ENCODE peak calls at places on chromosome 2, in ten cellular contexts. One of them, this sample, is unnamed.

GRCh38 chr2:238092486-238093035 is 7.6 kb upstream of the ESPNL start:
- DNase-seq in Calu3: no peak
- DNase-seq in CD8-positive, alpha-beta T cell: peak
- DNase-seq in effector CD4-positive, alpha-beta T cell: no peak
- DNase-seq in M059J: no peak
- DNase-seq in lower leg skin: no peak
- DNase-seq in hypothalamus: no peak
- DNase-seq in activated CD4-positive, alpha-beta T cell treated with anti-CD3 and anti-CD28 coated beads, Interleukin-2, amount 50 U/mL, for 48 hours: peak
- DNase-seq in psoas muscle: no peak
- DNase-seq in GM03348: no peak
- DNase-seq in this sample: no peak

GRCh38 chr2:200713704-200714064 is 98.0 kb upstream of the BZW1 start:
- DNase-seq in Calu3: no peak
- DNase-seq in CD8-positive, alpha-beta T cell: no peak
- DNase-seq in effector CD4-positive, alpha-beta T cell: no peak
- DNase-seq in M059J: peak
- DNase-seq in lower leg skin: no peak
- DNase-seq in hypothalamus: no peak
- DNase-seq in activated CD4-positive, alpha-beta T cell treated with anti-CD3 and anti-CD28 coated beads, Interleukin-2, amount 50 U/mL, for 48 hours: peak
- DNase-seq in psoas muscle: no peak
- DNase-seq in GM03348: no peak
- DNase-seq in this sample: no peak

GRCh38 chr2:18311413-18311812 is 249.0 kb downstream of the RDH14 start:
- DNase-seq in Calu3: no peak
- DNase-seq in CD8-positive, alpha-beta T cell: no peak
- DNase-seq in effector CD4-positive, alpha-beta T cell: no peak
- DNase-seq in M059J: peak
- DNase-seq in lower leg skin: no peak
- DNase-seq in hypothalamus: no peak
- DNase-seq in activated CD4-positive, alpha-beta T cell treated with anti-CD3 and anti-CD28 coated beads, Interleukin-2, amount 50 U/mL, for 48 hours: no peak
- DNase-seq in psoas muscle: no peak
- DNase-seq in GM03348: peak
- DNase-seq in this sample: no peak

GRCh38 chr2:207317358-207317984 is 151.7 kb upstream of the KLF7 start:
- DNase-seq in Calu3: no peak
- DNase-seq in CD8-positive, alpha-beta T cell: no peak
- DNase-seq in effector CD4-positive, alpha-beta T cell: no peak
- DNase-seq in M059J: peak
- DNase-seq in lower leg skin: no peak
- DNase-seq in hypothalamus: no peak
- DNase-seq in activated CD4-positive, alpha-beta T cell treated with anti-CD3 and anti-CD28 coated beads, Interleukin-2, amount 50 U/mL, for 48 hours: no peak
- DNase-seq in psoas muscle: no peak
- DNase-seq in GM03348: no peak
- DNase-seq in this sample: no peak

GRCh38 chr2:106572541-106573148 is 85.5 kb downstream of the CD8B2 start:
- DNase-seq in Calu3: peak
- DNase-seq in CD8-positive, alpha-beta T cell: no peak
- DNase-seq in effector CD4-positive, alpha-beta T cell: no peak
- DNase-seq in M059J: peak
- DNase-seq in lower leg skin: no peak
- DNase-seq in hypothalamus: no peak
- DNase-seq in activated CD4-positive, alpha-beta T cell treated with anti-CD3 and anti-CD28 coated beads, Interleukin-2, amount 50 U/mL, for 48 hours: peak
- DNase-seq in psoas muscle: no peak
- DNase-seq in GM03348: no peak
- DNase-seq in this sample: no peak

GRCh38 chr2:207676827-207677354 is 34.5 kb upstream of the CCNYL1 start:
- DNase-seq in Calu3: no peak
- DNase-seq in CD8-positive, alpha-beta T cell: no peak
- DNase-seq in effector CD4-positive, alpha-beta T cell: no peak
- DNase-seq in M059J: peak
- DNase-seq in lower leg skin: no peak
- DNase-seq in hypothalamus: no peak
- DNase-seq in activated CD4-positive, alpha-beta T cell treated with anti-CD3 and anti-CD28 coated beads, Interleukin-2, amount 50 U/mL, for 48 hours: no peak
- DNase-seq in psoas muscle: no peak
- DNase-seq in GM03348: peak
- DNase-seq in this sample: peak

GRCh38 chr2:228613133-228613532 is 431.6 kb upstream of the SPHKAP start:
- DNase-seq in Calu3: no peak
- DNase-seq in CD8-positive, alpha-beta T cell: no peak
- DNase-seq in effector CD4-positive, alpha-beta T cell: no peak
- DNase-seq in M059J: peak
- DNase-seq in lower leg skin: no peak
- DNase-seq in hypothalamus: no peak
- DNase-seq in activated CD4-positive, alpha-beta T cell treated with anti-CD3 and anti-CD28 coated beads, Interleukin-2, amount 50 U/mL, for 48 hours: no peak
- DNase-seq in psoas muscle: no peak
- DNase-seq in GM03348: peak
- DNase-seq in this sample: no peak

GRCh38 chr2:206563374-206563773 is 78.9 kb upstream of the FAM237A start:
- DNase-seq in Calu3: no peak
- DNase-seq in CD8-positive, alpha-beta T cell: no peak
- DNase-seq in effector CD4-positive, alpha-beta T cell: no peak
- DNase-seq in M059J: no peak
- DNase-seq in lower leg skin: no peak
- DNase-seq in hypothalamus: no peak
- DNase-seq in activated CD4-positive, alpha-beta T cell treated with anti-CD3 and anti-CD28 coated beads, Interleukin-2, amount 50 U/mL, for 48 hours: no peak
- DNase-seq in psoas muscle: no peak
- DNase-seq in GM03348: no peak
- DNase-seq in this sample: no peak

GRCh38 chr2:15031745-15032240 is 399.3 kb downstream of the LRATD1 start:
- DNase-seq in Calu3: no peak
- DNase-seq in CD8-positive, alpha-beta T cell: no peak
- DNase-seq in effector CD4-positive, alpha-beta T cell: no peak
- DNase-seq in M059J: no peak
- DNase-seq in lower leg skin: no peak
- DNase-seq in hypothalamus: no peak
- DNase-seq in activated CD4-positive, alpha-beta T cell treated with anti-CD3 and anti-CD28 coated beads, Interleukin-2, amount 50 U/mL, for 48 hours: no peak
- DNase-seq in psoas muscle: no peak
- DNase-seq in GM03348: no peak
- DNase-seq in this sample: no peak

GRCh38 chr2:192604295-192604694 is 409.6 kb upstream of the TMEFF2 start:
- DNase-seq in Calu3: no peak
- DNase-seq in CD8-positive, alpha-beta T cell: no peak
- DNase-seq in effector CD4-positive, alpha-beta T cell: no peak
- DNase-seq in M059J: no peak
- DNase-seq in lower leg skin: no peak
- DNase-seq in hypothalamus: no peak
- DNase-seq in activated CD4-positive, alpha-beta T cell treated with anti-CD3 and anti-CD28 coated beads, Interleukin-2, amount 50 U/mL, for 48 hours: no peak
- DNase-seq in psoas muscle: no peak
- DNase-seq in GM03348: no peak
- DNase-seq in this sample: no peak

GRCh38 chr2:231227309-231228162 is 29.1 kb downstream of the ARMC9 start:
- DNase-seq in Calu3: peak
- DNase-seq in CD8-positive, alpha-beta T cell: peak
- DNase-seq in effector CD4-positive, alpha-beta T cell: peak
- DNase-seq in M059J: peak
- DNase-seq in lower leg skin: peak
- DNase-seq in hypothalamus: no peak
- DNase-seq in activated CD4-positive, alpha-beta T cell treated with anti-CD3 and anti-CD28 coated beads, Interleukin-2, amount 50 U/mL, for 48 hours: peak
- DNase-seq in psoas muscle: peak
- DNase-seq in GM03348: peak
- DNase-seq in this sample: peak

GRCh38 chr2:105646423-105647076 is 98.2 kb upstream of the NCK2 start:
- DNase-seq in Calu3: no peak
- DNase-seq in CD8-positive, alpha-beta T cell: no peak
- DNase-seq in effector CD4-positive, alpha-beta T cell: no peak
- DNase-seq in M059J: no peak
- DNase-seq in lower leg skin: no peak
- DNase-seq in hypothalamus: no peak
- DNase-seq in activated CD4-positive, alpha-beta T cell treated with anti-CD3 and anti-CD28 coated beads, Interleukin-2, amount 50 U/mL, for 48 hours: no peak
- DNase-seq in psoas muscle: no peak
- DNase-seq in GM03348: no peak
- DNase-seq in this sample: no peak

GRCh38 chr2:147844691-147845607 is at the start of gene ACVR2A:
- DNase-seq in Calu3: peak
- DNase-seq in CD8-positive, alpha-beta T cell: peak
- DNase-seq in effector CD4-positive, alpha-beta T cell: peak
- DNase-seq in M059J: peak
- DNase-seq in lower leg skin: peak
- DNase-seq in hypothalamus: no peak
- DNase-seq in activated CD4-positive, alpha-beta T cell treated with anti-CD3 and anti-CD28 coated beads, Interleukin-2, amount 50 U/mL, for 48 hours: peak
- DNase-seq in psoas muscle: peak
- DNase-seq in GM03348: peak
- DNase-seq in this sample: peak

GRCh38 chr2:74414913-74415761 is 6.3 kb downstream of the C2orf81 start:
- DNase-seq in Calu3: peak
- DNase-seq in CD8-positive, alpha-beta T cell: no peak
- DNase-seq in effector CD4-positive, alpha-beta T cell: no peak
- DNase-seq in M059J: peak
- DNase-seq in lower leg skin: no peak
- DNase-seq in hypothalamus: no peak
- DNase-seq in activated CD4-positive, alpha-beta T cell treated with anti-CD3 and anti-CD28 coated beads, Interleukin-2, amount 50 U/mL, for 48 hours: peak
- DNase-seq in psoas muscle: peak
- DNase-seq in GM03348: peak
- DNase-seq in this sample: no peak

GRCh38 chr2:1502891-1503304 is 89.6 kb downstream of the TPO start:
- DNase-seq in Calu3: no peak
- DNase-seq in CD8-positive, alpha-beta T cell: no peak
- DNase-seq in effector CD4-positive, alpha-beta T cell: no peak
- DNase-seq in M059J: no peak
- DNase-seq in lower leg skin: no peak
- DNase-seq in hypothalamus: no peak
- DNase-seq in activated CD4-positive, alpha-beta T cell treated with anti-CD3 and anti-CD28 coated beads, Interleukin-2, amount 50 U/mL, for 48 hours: no peak
- DNase-seq in psoas muscle: no peak
- DNase-seq in GM03348: no peak
- DNase-seq in this sample: no peak

GRCh38 chr2:237870754-237871651 is 11.6 kb downstream of the RAMP1 start:
- DNase-seq in Calu3: no peak
- DNase-seq in CD8-positive, alpha-beta T cell: peak
- DNase-seq in effector CD4-positive, alpha-beta T cell: no peak
- DNase-seq in M059J: no peak
- DNase-seq in lower leg skin: no peak
- DNase-seq in hypothalamus: no peak
- DNase-seq in activated CD4-positive, alpha-beta T cell treated with anti-CD3 and anti-CD28 coated beads, Interleukin-2, amount 50 U/mL, for 48 hours: no peak
- DNase-seq in psoas muscle: no peak
- DNase-seq in GM03348: no peak
- DNase-seq in this sample: no peak

GRCh38 chr2:96909651-96910050 is 39.8 kb upstream of the SEMA4C start:
- DNase-seq in Calu3: no peak
- DNase-seq in CD8-positive, alpha-beta T cell: no peak
- DNase-seq in effector CD4-positive, alpha-beta T cell: no peak
- DNase-seq in M059J: no peak
- DNase-seq in lower leg skin: no peak
- DNase-seq in hypothalamus: no peak
- DNase-seq in activated CD4-positive, alpha-beta T cell treated with anti-CD3 and anti-CD28 coated beads, Interleukin-2, amount 50 U/mL, for 48 hours: no peak
- DNase-seq in psoas muscle: no peak
- DNase-seq in GM03348: no peak
- DNase-seq in this sample: no peak

GRCh38 chr2:42248846-42249245 is 79.7 kb downstream of the EML4 start:
- DNase-seq in Calu3: no peak
- DNase-seq in CD8-positive, alpha-beta T cell: no peak
- DNase-seq in effector CD4-positive, alpha-beta T cell: no peak
- DNase-seq in M059J: no peak
- DNase-seq in lower leg skin: no peak
- DNase-seq in hypothalamus: no peak
- DNase-seq in activated CD4-positive, alpha-beta T cell treated with anti-CD3 and anti-CD28 coated beads, Interleukin-2, amount 50 U/mL, for 48 hours: no peak
- DNase-seq in psoas muscle: no peak
- DNase-seq in GM03348: no peak
- DNase-seq in this sample: no peak

GRCh38 chr2:241111443-241111810 is 9.3 kb upstream of the MTERF4 start:
- DNase-seq in Calu3: no peak
- DNase-seq in CD8-positive, alpha-beta T cell: peak
- DNase-seq in effector CD4-positive, alpha-beta T cell: peak
- DNase-seq in M059J: no peak
- DNase-seq in lower leg skin: no peak
- DNase-seq in hypothalamus: no peak
- DNase-seq in activated CD4-positive, alpha-beta T cell treated with anti-CD3 and anti-CD28 coated beads, Interleukin-2, amount 50 U/mL, for 48 hours: no peak
- DNase-seq in psoas muscle: no peak
- DNase-seq in GM03348: no peak
- DNase-seq in this sample: no peak

GRCh38 chr2:134664051-134664450 is 54.7 kb downstream of the TMEM163 start:
- DNase-seq in Calu3: no peak
- DNase-seq in CD8-positive, alpha-beta T cell: no peak
- DNase-seq in effector CD4-positive, alpha-beta T cell: no peak
- DNase-seq in M059J: no peak
- DNase-seq in lower leg skin: no peak
- DNase-seq in hypothalamus: no peak
- DNase-seq in activated CD4-positive, alpha-beta T cell treated with anti-CD3 and anti-CD28 coated beads, Interleukin-2, amount 50 U/mL, for 48 hours: no peak
- DNase-seq in psoas muscle: no peak
- DNase-seq in GM03348: no peak
- DNase-seq in this sample: no peak

GRCh38 chr2:38747007-38747424 is 4.1 kb downstream of the SRSF7 start:
- DNase-seq in Calu3: no peak
- DNase-seq in CD8-positive, alpha-beta T cell: no peak
- DNase-seq in effector CD4-positive, alpha-beta T cell: no peak
- DNase-seq in M059J: no peak
- DNase-seq in lower leg skin: no peak
- DNase-seq in hypothalamus: no peak
- DNase-seq in activated CD4-positive, alpha-beta T cell treated with anti-CD3 and anti-CD28 coated beads, Interleukin-2, amount 50 U/mL, for 48 hours: no peak
- DNase-seq in psoas muscle: no peak
- DNase-seq in GM03348: no peak
- DNase-seq in this sample: peak

GRCh38 chr2:178265851-178266250 is 71.5 kb downstream of the OSBPL6 start:
- DNase-seq in Calu3: no peak
- DNase-seq in CD8-positive, alpha-beta T cell: no peak
- DNase-seq in effector CD4-positive, alpha-beta T cell: no peak
- DNase-seq in M059J: no peak
- DNase-seq in lower leg skin: no peak
- DNase-seq in hypothalamus: no peak
- DNase-seq in activated CD4-positive, alpha-beta T cell treated with anti-CD3 and anti-CD28 coated beads, Interleukin-2, amount 50 U/mL, for 48 hours: no peak
- DNase-seq in psoas muscle: no peak
- DNase-seq in GM03348: no peak
- DNase-seq in this sample: no peak

GRCh38 chr2:119522561-119523110 is 1.6 kb downstream of the SCTR start:
- DNase-seq in Calu3: no peak
- DNase-seq in CD8-positive, alpha-beta T cell: no peak
- DNase-seq in effector CD4-positive, alpha-beta T cell: no peak
- DNase-seq in M059J: no peak
- DNase-seq in lower leg skin: no peak
- DNase-seq in hypothalamus: no peak
- DNase-seq in activated CD4-positive, alpha-beta T cell treated with anti-CD3 and anti-CD28 coated beads, Interleukin-2, amount 50 U/mL, for 48 hours: no peak
- DNase-seq in psoas muscle: no peak
- DNase-seq in GM03348: no peak
- DNase-seq in this sample: no peak

GRCh38 chr2:64865073-64865830 is 123.9 kb upstream of the SLC1A4 start:
- DNase-seq in Calu3: peak
- DNase-seq in CD8-positive, alpha-beta T cell: peak
- DNase-seq in effector CD4-positive, alpha-beta T cell: peak
- DNase-seq in M059J: peak
- DNase-seq in lower leg skin: peak
- DNase-seq in hypothalamus: peak
- DNase-seq in activated CD4-positive, alpha-beta T cell treated with anti-CD3 and anti-CD28 coated beads, Interleukin-2, amount 50 U/mL, for 48 hours: peak
- DNase-seq in psoas muscle: peak
- DNase-seq in GM03348: peak
- DNase-seq in this sample: peak

GRCh38 chr2:59413751-59414570 is 1139.5 kb downstream of the BCL11A start:
- DNase-seq in Calu3: no peak
- DNase-seq in CD8-positive, alpha-beta T cell: no peak
- DNase-seq in effector CD4-positive, alpha-beta T cell: no peak
- DNase-seq in M059J: no peak
- DNase-seq in lower leg skin: no peak
- DNase-seq in hypothalamus: no peak
- DNase-seq in activated CD4-positive, alpha-beta T cell treated with anti-CD3 and anti-CD28 coated beads, Interleukin-2, amount 50 U/mL, for 48 hours: no peak
- DNase-seq in psoas muscle: no peak
- DNase-seq in GM03348: no peak
- DNase-seq in this sample: no peak

GRCh38 chr2:119914266-119914665 is 98.6 kb upstream of the EPB41L5 start:
- DNase-seq in Calu3: no peak
- DNase-seq in CD8-positive, alpha-beta T cell: no peak
- DNase-seq in effector CD4-positive, alpha-beta T cell: no peak
- DNase-seq in M059J: peak
- DNase-seq in lower leg skin: no peak
- DNase-seq in hypothalamus: no peak
- DNase-seq in activated CD4-positive, alpha-beta T cell treated with anti-CD3 and anti-CD28 coated beads, Interleukin-2, amount 50 U/mL, for 48 hours: no peak
- DNase-seq in psoas muscle: no peak
- DNase-seq in GM03348: no peak
- DNase-seq in this sample: no peak

GRCh38 chr2:60806988-60807681 is 51.1 kb downstream of the PAPOLG start:
- DNase-seq in Calu3: no peak
- DNase-seq in CD8-positive, alpha-beta T cell: peak
- DNase-seq in effector CD4-positive, alpha-beta T cell: peak
- DNase-seq in M059J: peak
- DNase-seq in lower leg skin: no peak
- DNase-seq in hypothalamus: no peak
- DNase-seq in activated CD4-positive, alpha-beta T cell treated with anti-CD3 and anti-CD28 coated beads, Interleukin-2, amount 50 U/mL, for 48 hours: peak
- DNase-seq in psoas muscle: no peak
- DNase-seq in GM03348: peak
- DNase-seq in this sample: peak

GRCh38 chr2:105442056-105442455 is 43.2 kb upstream of the FHL2 start:
- DNase-seq in Calu3: no peak
- DNase-seq in CD8-positive, alpha-beta T cell: no peak
- DNase-seq in effector CD4-positive, alpha-beta T cell: no peak
- DNase-seq in M059J: no peak
- DNase-seq in lower leg skin: no peak
- DNase-seq in hypothalamus: no peak
- DNase-seq in activated CD4-positive, alpha-beta T cell treated with anti-CD3 and anti-CD28 coated beads, Interleukin-2, amount 50 U/mL, for 48 hours: no peak
- DNase-seq in psoas muscle: no peak
- DNase-seq in GM03348: no peak
- DNase-seq in this sample: no peak

This sample was measured in erythroblast.